ENCODE peak calls at places on chromosomes 13 and 19, in four cellular contexts. M is osteoblast; E is activated naive CD4-positive, alpha-beta T cell; F is endothelial cell of umbilical vein. T is an unnamed sample.

GRCh38 chr19:16330811-16331690 is 6.4 kb downstream of the KLF2 start:
- DNase-seq in M (peak), E (no peak), F (no peak), T (no peak)

GRCh38 chr13:30033681-30034447 is 183.4 kb upstream of the UBL3 start:
- DNase-seq in M (peak), E (no peak), F (no peak), T (no peak)

GRCh38 chr19:7914598-7915045 is at the start of gene TGFBR3L:
- DNase-seq in M (peak), E (no peak), F (no peak), T (no peak)

GRCh38 chr19:48726573-48726972 is 7.0 kb upstream of the MAMSTR start:
- DNase-seq in M (no peak), E (no peak), F (peak), T (no peak)

GRCh38 chr13:102392810-102393209 is 9.0 kb downstream of the FGF14 start:
- DNase-seq in M (no peak), E (no peak), F (no peak), T (no peak)

GRCh38 chr19:10226376-10227214 is 4.5 kb downstream of the S1PR2 start:
- DNase-seq in M (peak), E (no peak), F (no peak), T (peak)

GRCh38 chr19:18860302-18860700 is 28.5 kb downstream of the UPF1 start:
- DNase-seq in M (peak), E (no peak), F (no peak), T (no peak)

GRCh38 chr13:32126756-32127155 is 95.2 kb downstream of the FRY start:
- DNase-seq in M (no peak), E (no peak), F (no peak), T (no peak)

GRCh38 chr19:33784432-33784831 is 12.2 kb upstream of the KCTD15 start:
- DNase-seq in M (no peak), E (no peak), F (no peak), T (no peak)

GRCh38 chr13:73224708-73225107 is 165.9 kb downstream of the KLF5 start:
- DNase-seq in M (no peak), E (no peak), F (no peak), T (no peak)

GRCh38 chr19:29176981-29177754 is 35.8 kb downstream of the UQCRFS1 start:
- DNase-seq in M (no peak), E (no peak), F (no peak), T (no peak)